ENCODE peak calls at places on chromosome 14, in six cellular contexts. K is A549, V is adrenal gland, I is fibroblast of villous mesenchyme, E is GM10248, D is WTC11. Z is an unnamed sample.

GRCh38 chr14:65833256-65833880 is 420.8 kb downstream of the FUT8 start:
- DNase-seq in K (no peak), I (no peak), D (no peak), V (peak; percentile 25), E (no peak), Z (no peak)

GRCh38 chr14:29243355-29243754 is 476.8 kb downstream of the FOXG1 start:
- DNase-seq in E (no peak), K (no peak), V (no peak), I (peak; percentile 74), D (no peak), Z (no peak)

GRCh38 chr14:102474934-102475333 is 34.6 kb downstream of the ANKRD9 start:
- DNase-seq in E (no peak), I (no peak), K (no peak), V (peak; percentile 75), D (no peak), Z (peak; percentile 51)

GRCh38 chr14:31877333-31877798 is 199.7 kb upstream of the ARHGAP5 start:
- DNase-seq in V (no peak), K (no peak), D (no peak), I (peak; percentile 85), E (no peak), Z (no peak)

GRCh38 chr14:22505751-22506710 is 83.0 kb downstream of the DAD1 start:
- DNase-seq in D (no peak), K (no peak), E (peak; percentile 48), I (no peak), V (no peak), Z (no peak)

GRCh38 chr14:56741325-56741724 is 69.0 kb downstream of the OTX2 start:
- DNase-seq in I (no peak), D (no peak), V (no peak), E (no peak), K (no peak), Z (no peak)

GRCh38 chr14:29800961-29801360 is 126.7 kb downstream of the PRKD1 start:
- DNase-seq in V (no peak), K (peak; percentile 2), E (no peak), D (no peak), I (no peak), Z (no peak)

GRCh38 chr14:42222924-42223471 is 616.3 kb downstream of the LRFN5 start:
- DNase-seq in K (peak; percentile 2), E (peak; percentile 16), D (no peak), I (peak; percentile 36), V (no peak), Z (no peak)

GRCh38 chr14:63478437-63478852 is 64.7 kb downstream of the PPP2R5E start:
- DNase-seq in E (peak; percentile 43), I (no peak), K (no peak), V (no peak), D (no peak), Z (no peak)

GRCh38 chr14:31994391-31995033 is 82.6 kb upstream of the ARHGAP5 start:
- DNase-seq in D (no peak), K (no peak), E (no peak), V (no peak), I (no peak), Z (no peak)

DNA sequence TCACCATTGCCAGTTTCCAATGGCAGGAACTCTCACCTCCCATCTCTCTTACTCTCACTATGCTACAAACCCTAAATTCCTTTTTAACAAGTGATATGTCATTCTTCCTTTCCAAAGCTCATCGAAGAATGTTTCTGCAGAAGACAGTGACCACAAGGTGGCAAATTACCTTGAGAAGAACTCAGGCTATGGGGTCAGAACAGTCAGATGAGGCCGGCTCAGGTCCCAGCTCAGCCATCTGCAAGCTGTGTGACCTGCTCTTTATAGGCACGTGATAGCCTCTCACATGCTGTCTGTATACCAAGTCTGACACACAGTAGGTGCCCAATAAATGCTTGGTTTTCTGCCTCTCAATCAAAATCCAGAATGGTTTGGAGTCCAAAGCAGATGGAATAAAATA is 80.7 kb downstream of the FOXN3 start:
- DNase-seq in I (no peak), D (no peak), K (peak; percentile 44), E (no peak), V (no peak), Z (no peak)
- TF ChIP-seq CTCF in I (no peak), D (peak; percentile 13), K (no peak), E (peak; percentile 50), V (no peak), Z (no peak)

DNA sequence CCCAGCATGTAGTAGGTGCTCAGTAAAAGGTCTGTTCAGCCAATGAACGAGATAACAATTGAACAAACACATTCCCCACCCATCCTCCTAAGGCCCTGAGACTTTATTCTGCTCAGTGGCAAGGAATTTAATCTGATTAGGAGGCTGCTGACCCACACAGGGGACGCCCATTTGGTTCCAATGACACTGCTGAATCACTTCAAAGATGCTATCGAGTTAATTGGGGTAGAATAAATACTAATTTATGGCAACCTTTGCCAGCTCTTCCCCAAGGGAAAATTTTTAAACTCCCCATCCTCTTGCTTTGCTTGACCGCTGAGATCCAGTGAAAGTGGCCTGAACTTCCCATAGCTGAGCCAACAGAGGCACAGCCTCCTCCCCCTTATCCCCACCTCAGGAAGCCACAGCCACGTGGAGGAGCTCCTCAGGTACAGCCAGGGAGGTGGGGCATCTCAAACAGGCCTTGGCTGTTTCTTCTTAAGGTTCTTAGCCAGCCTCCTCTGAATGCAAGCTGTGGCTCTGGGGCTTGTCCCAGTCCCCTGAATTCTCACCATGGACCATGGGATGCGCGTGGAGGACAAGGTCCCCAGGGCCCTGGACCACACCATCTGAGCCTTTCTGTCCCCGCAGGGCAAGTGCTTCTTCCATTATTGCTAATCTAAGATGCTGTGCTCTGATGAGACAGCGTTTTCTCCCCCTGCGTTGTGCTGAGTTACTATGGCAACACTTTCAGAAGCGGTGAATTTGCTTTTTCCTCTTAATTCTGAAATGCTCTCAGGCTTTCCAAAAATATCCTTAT is 26.7 kb downstream of the C14orf132 start:
- DNase-seq in I (no peak), K (no peak), E (no peak), V (no peak), D (no peak), Z (no peak)
- TF ChIP-seq CTCF in I (no peak), K (no peak), E (no peak), V (no peak), D (no peak), Z (no peak)

GRCh38 chr14:89241934-89242670 is 174.9 kb downstream of the FOXN3 start:
- DNase-seq in D (no peak), K (no peak), V (no peak), E (no peak), I (no peak), Z (no peak)
- TF ChIP-seq CTCF in D (no peak), K (no peak), V (no peak), E (no peak), I (no peak), Z (no peak)

DNA sequence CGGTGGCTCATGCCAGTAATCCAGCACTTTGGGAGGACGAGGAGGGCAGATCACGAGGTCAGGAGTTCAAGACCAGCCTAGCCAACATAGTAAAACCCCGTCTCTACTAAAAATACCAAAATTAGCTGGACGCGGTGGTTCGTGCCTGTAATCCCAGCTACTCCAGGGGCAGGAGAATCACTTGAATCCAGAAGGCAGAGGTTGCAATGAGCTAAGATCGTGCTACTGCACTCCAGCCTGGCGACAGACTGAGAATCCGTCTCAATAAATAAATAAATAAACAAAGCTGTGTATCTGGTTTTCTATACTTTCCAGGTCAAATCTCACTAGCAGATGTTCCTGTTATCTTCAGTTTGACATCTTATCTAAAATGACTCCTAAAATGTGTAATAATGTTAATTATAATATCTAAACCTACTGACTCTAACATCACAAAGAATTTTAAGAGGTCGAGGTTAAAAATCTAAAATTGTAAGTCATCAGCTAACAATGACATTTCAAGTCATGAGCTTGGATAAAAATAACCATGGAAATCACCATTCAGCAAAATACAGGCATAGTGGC is 2.4 kb upstream of the SRP54 start:
- DNase-seq in K (no peak), V (no peak), I (no peak), D (no peak), E (no peak), Z (no peak)
- TF ChIP-seq CTCF in K (no peak), V (no peak), I (no peak), D (no peak), E (no peak), Z (no peak)

DNA sequence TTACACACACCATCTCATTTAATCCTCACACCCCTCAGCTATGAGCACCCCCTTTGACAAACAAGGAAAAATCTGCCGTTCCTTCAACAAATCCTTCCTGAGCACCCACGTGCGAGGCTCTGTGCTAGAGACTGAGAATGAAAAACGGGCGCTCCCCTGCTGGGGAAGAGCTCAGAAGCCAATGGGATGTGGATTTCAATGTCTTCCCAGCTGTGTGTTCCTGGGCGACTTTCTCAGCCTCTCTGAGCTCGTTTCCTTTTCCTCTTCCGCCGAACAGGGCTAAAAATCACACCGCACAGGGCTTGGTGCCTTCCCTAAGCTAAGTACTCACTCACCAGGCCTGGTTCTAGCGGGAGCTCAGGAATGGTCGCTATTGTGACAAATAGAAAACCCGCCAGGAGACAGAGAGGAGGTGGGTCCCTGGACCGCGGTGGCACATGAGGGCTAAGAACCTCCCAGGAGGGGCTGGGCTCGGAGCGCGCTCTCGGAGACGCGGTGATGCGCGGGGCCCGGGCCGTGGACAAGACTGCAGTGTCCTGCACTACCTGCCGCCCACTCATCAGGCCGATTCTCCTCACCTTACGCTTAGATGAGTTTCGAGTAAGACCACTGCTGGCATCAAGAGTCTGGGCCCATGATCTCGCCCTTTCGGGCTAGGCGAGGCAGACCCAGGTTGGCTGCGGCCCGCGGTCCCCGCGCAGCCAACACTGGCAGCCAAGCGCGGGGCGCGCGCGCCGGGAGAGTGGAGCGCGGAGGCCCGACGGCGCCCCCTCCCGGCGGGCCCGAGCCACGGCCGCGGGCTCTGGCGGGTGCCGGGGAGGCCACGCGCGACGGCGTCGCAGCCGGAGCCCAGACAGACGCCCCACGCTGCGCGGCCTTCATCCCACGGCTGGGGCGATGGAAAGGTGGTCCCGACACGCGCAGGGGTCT is 17.0 kb downstream of the ZDHHC22 start:
- DNase-seq in K (peak; percentile 48), V (peak; percentile 61), D (peak; percentile 54), I (peak; percentile 36), E (peak; percentile 79), Z (peak; percentile 83)
- TF ChIP-seq CTCF in K (peak; percentile 92), V (peak; percentile 77), D (peak; percentile 63), I (no peak), E (peak; percentile 89), Z (peak; percentile 48)

DNA sequence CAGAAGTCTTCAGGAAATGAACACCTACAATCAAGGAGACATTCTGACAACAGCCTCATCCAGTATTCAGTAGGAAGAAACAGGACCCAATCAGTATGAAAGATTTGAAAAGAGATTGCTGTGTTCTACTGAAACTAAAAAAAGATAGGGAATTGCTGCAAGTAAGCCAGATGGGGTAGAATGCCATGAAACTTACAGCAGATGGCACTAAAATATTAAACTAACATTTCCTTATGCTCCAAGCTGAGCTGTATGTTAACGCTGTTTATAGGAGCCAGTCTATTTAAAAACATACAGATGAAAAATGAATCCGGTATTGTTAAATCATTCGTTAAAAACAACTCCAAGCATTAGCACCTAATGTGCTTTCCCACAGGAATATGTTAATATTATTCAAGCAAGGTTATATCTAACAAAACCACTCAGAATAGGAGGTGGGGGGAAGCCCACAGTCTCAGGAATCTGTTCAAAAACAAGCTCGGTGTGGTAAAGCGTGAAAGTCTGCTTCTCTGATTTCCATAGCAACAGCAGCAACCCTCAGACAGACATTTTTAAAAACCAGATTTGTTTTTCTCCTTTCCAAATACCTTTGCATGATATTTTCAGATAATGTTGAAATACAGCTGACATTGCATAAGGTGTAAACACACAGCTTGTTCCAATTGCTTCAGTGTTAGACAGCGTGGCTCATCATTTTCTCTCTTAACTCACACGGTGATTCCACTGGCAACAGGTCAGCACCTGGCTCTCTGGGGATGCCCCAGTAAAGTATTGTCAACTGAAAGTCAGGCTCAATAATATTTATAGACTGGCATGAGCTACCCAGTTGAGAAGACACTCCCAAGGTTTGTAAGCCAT is 131.4 kb upstream of the CCDC175 start:
- DNase-seq in I (no peak), E (no peak), V (no peak), K (no peak), D (no peak), Z (no peak)
- TF ChIP-seq CTCF in I (no peak), E (no peak), V (no peak), K (no peak), D (no peak), Z (peak; percentile 52)

GRCh38 chr14:77026930-77027537 is 1.5 kb downstream of the IRF2BPL start:
- DNase-seq in I (no peak), V (peak; percentile 52), K (peak; percentile 69), D (peak; percentile 45), E (peak; percentile 64), Z (no peak)
- TF ChIP-seq CTCF in I (no peak), V (no peak), K (no peak), D (no peak), E (peak; percentile 16), Z (no peak)

Z was measured in dorsolateral prefrontal cortex.